ENCODE peak calls at places on chromosomes 7 and 10, in nine cellular contexts. One of them, this sample, is unnamed.

GRCh38 chr10:43386549-43386948 is 15.1 kb downstream of the FXYD4 start:
- DNase-seq in cardiac muscle cell: no peak
- DNase-seq in mammary epithelial cell: no peak
- DNase-seq in fibroblast of lung: no peak
- DNase-seq in tibial nerve: no peak
- DNase-seq in GM10248: no peak
- DNase-seq in fibroblast of mammary gland: no peak
- DNase-seq in sigmoid colon: no peak
- DNase-seq in AG04450: no peak
- DNase-seq in this sample: no peak

GRCh38 chr7:30787476-30787875 is 16.3 kb downstream of the MINDY4 start:
- DNase-seq in cardiac muscle cell: no peak
- DNase-seq in mammary epithelial cell: no peak
- DNase-seq in fibroblast of lung: no peak
- DNase-seq in GM10248: no peak
- DNase-seq in tibial nerve: no peak
- DNase-seq in sigmoid colon: no peak
- DNase-seq in AG04450: no peak
- DNase-seq in fibroblast of mammary gland: no peak
- DNase-seq in this sample: no peak

GRCh38 chr10:53434413-53434812 is 661.8 kb upstream of the MBL2 start:
- DNase-seq in fibroblast of lung: no peak
- DNase-seq in tibial nerve: no peak
- DNase-seq in cardiac muscle cell: peak
- DNase-seq in sigmoid colon: no peak
- DNase-seq in fibroblast of mammary gland: no peak
- DNase-seq in mammary epithelial cell: no peak
- DNase-seq in GM10248: no peak
- DNase-seq in AG04450: no peak
- DNase-seq in this sample: no peak

GRCh38 chr7:55120074-55120473 is 101.3 kb downstream of the EGFR start:
- DNase-seq in sigmoid colon: no peak
- DNase-seq in mammary epithelial cell: no peak
- DNase-seq in fibroblast of mammary gland: no peak
- DNase-seq in GM10248: no peak
- DNase-seq in fibroblast of lung: no peak
- DNase-seq in AG04450: no peak
- DNase-seq in tibial nerve: no peak
- DNase-seq in cardiac muscle cell: no peak
- DNase-seq in this sample: no peak

GRCh38 chr10:8731415-8732110 is 677.1 kb downstream of the GATA3 start:
- DNase-seq in cardiac muscle cell: no peak
- DNase-seq in AG04450: no peak
- DNase-seq in fibroblast of mammary gland: no peak
- DNase-seq in tibial nerve: no peak
- DNase-seq in fibroblast of lung: no peak
- DNase-seq in GM10248: no peak
- DNase-seq in sigmoid colon: no peak
- DNase-seq in mammary epithelial cell: no peak
- DNase-seq in this sample: no peak

GRCh38 chr7:158541330-158542010 is 46.2 kb downstream of the PTPRN2 start:
- DNase-seq in GM10248: peak
- DNase-seq in AG04450: no peak
- DNase-seq in mammary epithelial cell: no peak
- DNase-seq in tibial nerve: no peak
- DNase-seq in cardiac muscle cell: no peak
- DNase-seq in sigmoid colon: no peak
- DNase-seq in fibroblast of lung: no peak
- DNase-seq in fibroblast of mammary gland: no peak
- DNase-seq in this sample: no peak

GRCh38 chr7:32108651-32109050 is 38.4 kb upstream of the PDE1C start:
- DNase-seq in mammary epithelial cell: peak
- DNase-seq in sigmoid colon: no peak
- DNase-seq in cardiac muscle cell: no peak
- DNase-seq in AG04450: no peak
- DNase-seq in tibial nerve: no peak
- DNase-seq in fibroblast of lung: no peak
- DNase-seq in fibroblast of mammary gland: no peak
- DNase-seq in GM10248: no peak
- DNase-seq in this sample: no peak

GRCh38 chr7:65832281-65832680 is 40.6 kb upstream of the VKORC1L1 start:
- DNase-seq in sigmoid colon: no peak
- DNase-seq in cardiac muscle cell: peak
- DNase-seq in mammary epithelial cell: peak
- DNase-seq in tibial nerve: no peak
- DNase-seq in fibroblast of lung: peak
- DNase-seq in GM10248: no peak
- DNase-seq in AG04450: no peak
- DNase-seq in fibroblast of mammary gland: peak
- DNase-seq in this sample: peak

GRCh38 chr7:127550247-127550646 is 35.1 kb downstream of the GCC1 start:
- DNase-seq in fibroblast of mammary gland: no peak
- DNase-seq in tibial nerve: no peak
- DNase-seq in GM10248: no peak
- DNase-seq in sigmoid colon: no peak
- DNase-seq in fibroblast of lung: no peak
- DNase-seq in AG04450: no peak
- DNase-seq in mammary epithelial cell: no peak
- DNase-seq in cardiac muscle cell: no peak
- DNase-seq in this sample: no peak

GRCh38 chr10:125859128-125859817 is 21.8 kb downstream of the DHX32 start:
- DNase-seq in tibial nerve: no peak
- DNase-seq in mammary epithelial cell: no peak
- DNase-seq in sigmoid colon: no peak
- DNase-seq in GM10248: no peak
- DNase-seq in AG04450: no peak
- DNase-seq in fibroblast of mammary gland: no peak
- DNase-seq in cardiac muscle cell: no peak
- DNase-seq in fibroblast of lung: no peak
- DNase-seq in this sample: no peak

GRCh38 chr7:81503321-81503720 is 266.5 kb downstream of the HGF start:
- DNase-seq in cardiac muscle cell: no peak
- DNase-seq in GM10248: no peak
- DNase-seq in AG04450: no peak
- DNase-seq in sigmoid colon: no peak
- DNase-seq in fibroblast of mammary gland: no peak
- DNase-seq in mammary epithelial cell: no peak
- DNase-seq in fibroblast of lung: no peak
- DNase-seq in tibial nerve: no peak
- DNase-seq in this sample: no peak

GRCh38 chr10:35523670-35524225 is 81.4 kb upstream of the GJD4 start:
- DNase-seq in GM10248: peak
- DNase-seq in fibroblast of lung: no peak
- DNase-seq in AG04450: no peak
- DNase-seq in mammary epithelial cell: no peak
- DNase-seq in fibroblast of mammary gland: no peak
- DNase-seq in tibial nerve: no peak
- DNase-seq in cardiac muscle cell: no peak
- DNase-seq in sigmoid colon: no peak
- DNase-seq in this sample: no peak

GRCh38 chr10:106355450-106355849 is 809.1 kb downstream of the SORCS1 start:
- DNase-seq in tibial nerve: no peak
- DNase-seq in mammary epithelial cell: no peak
- DNase-seq in AG04450: no peak
- DNase-seq in cardiac muscle cell: no peak
- DNase-seq in fibroblast of mammary gland: peak
- DNase-seq in GM10248: no peak
- DNase-seq in sigmoid colon: no peak
- DNase-seq in fibroblast of lung: no peak
- DNase-seq in this sample: no peak

GRCh38 chr7:92808635-92809034 is 27.7 kb downstream of the CDK6 start:
- DNase-seq in sigmoid colon: no peak
- DNase-seq in tibial nerve: no peak
- DNase-seq in cardiac muscle cell: no peak
- DNase-seq in fibroblast of lung: peak
- DNase-seq in fibroblast of mammary gland: no peak
- DNase-seq in GM10248: no peak
- DNase-seq in AG04450: no peak
- DNase-seq in mammary epithelial cell: no peak
- DNase-seq in this sample: no peak

GRCh38 chr10:49837096-49837495 is 75.0 kb upstream of the OGDHL start:
- DNase-seq in fibroblast of mammary gland: peak
- DNase-seq in tibial nerve: no peak
- DNase-seq in cardiac muscle cell: no peak
- DNase-seq in fibroblast of lung: peak
- DNase-seq in GM10248: no peak
- DNase-seq in AG04450: no peak
- DNase-seq in mammary epithelial cell: no peak
- DNase-seq in sigmoid colon: no peak
- DNase-seq in this sample: no peak

GRCh38 chr7:5997210-5997808 is 11.5 kb downstream of the PMS2 start:
- DNase-seq in AG04450: peak
- DNase-seq in cardiac muscle cell: peak
- DNase-seq in sigmoid colon: no peak
- DNase-seq in mammary epithelial cell: peak
- DNase-seq in fibroblast of mammary gland: peak
- DNase-seq in fibroblast of lung: peak
- DNase-seq in tibial nerve: no peak
- DNase-seq in GM10248: peak
- DNase-seq in this sample: no peak

GRCh38 chr7:44549457-44549856 is 8.3 kb upstream of the NPC1L1 start:
- DNase-seq in AG04450: no peak
- DNase-seq in GM10248: no peak
- DNase-seq in tibial nerve: no peak
- DNase-seq in fibroblast of mammary gland: no peak
- DNase-seq in fibroblast of lung: no peak
- DNase-seq in cardiac muscle cell: no peak
- DNase-seq in mammary epithelial cell: no peak
- DNase-seq in sigmoid colon: no peak
- DNase-seq in this sample: no peak

GRCh38 chr10:130194194-130194990 is 58.2 kb downstream of the GLRX3 start:
- DNase-seq in cardiac muscle cell: no peak
- DNase-seq in GM10248: no peak
- DNase-seq in sigmoid colon: no peak
- DNase-seq in AG04450: no peak
- DNase-seq in fibroblast of mammary gland: no peak
- DNase-seq in mammary epithelial cell: no peak
- DNase-seq in tibial nerve: no peak
- DNase-seq in fibroblast of lung: no peak
- DNase-seq in this sample: no peak

GRCh38 chr7:154789404-154789803 is 213.5 kb downstream of the PAXIP1 start:
- DNase-seq in fibroblast of mammary gland: no peak
- DNase-seq in fibroblast of lung: no peak
- DNase-seq in sigmoid colon: no peak
- DNase-seq in AG04450: no peak
- DNase-seq in cardiac muscle cell: peak
- DNase-seq in GM10248: no peak
- DNase-seq in tibial nerve: no peak
- DNase-seq in mammary epithelial cell: no peak
- DNase-seq in this sample: no peak
- TF ChIP-seq CTCF in fibroblast of mammary gland: no peak
- TF ChIP-seq CTCF in fibroblast of lung: no peak
- TF ChIP-seq CTCF in sigmoid colon: no peak
- TF ChIP-seq CTCF in AG04450: no peak
- TF ChIP-seq CTCF in cardiac muscle cell: no peak
- TF ChIP-seq CTCF in GM10248: no peak
- TF ChIP-seq CTCF in tibial nerve: no peak
- TF ChIP-seq CTCF in mammary epithelial cell: no peak
- TF ChIP-seq CTCF in this sample: peak

GRCh38 chr10:118729641-118730258 is 25.0 kb downstream of the CACUL1 start:
- DNase-seq in sigmoid colon: no peak
- DNase-seq in fibroblast of mammary gland: no peak
- DNase-seq in GM10248: peak
- DNase-seq in mammary epithelial cell: no peak
- DNase-seq in cardiac muscle cell: no peak
- DNase-seq in tibial nerve: no peak
- DNase-seq in AG04450: no peak
- DNase-seq in fibroblast of lung: no peak
- DNase-seq in this sample: no peak

GRCh38 chr10:118730699-118731456 is 23.9 kb downstream of the CACUL1 start:
- DNase-seq in sigmoid colon: no peak
- DNase-seq in AG04450: no peak
- DNase-seq in GM10248: no peak
- DNase-seq in cardiac muscle cell: no peak
- DNase-seq in mammary epithelial cell: peak
- DNase-seq in tibial nerve: no peak
- DNase-seq in fibroblast of mammary gland: no peak
- DNase-seq in fibroblast of lung: no peak
- DNase-seq in this sample: no peak

GRCh38 chr10:118732253-118733194 is 22.2 kb downstream of the CACUL1 start:
- DNase-seq in mammary epithelial cell: no peak
- DNase-seq in tibial nerve: no peak
- DNase-seq in fibroblast of mammary gland: no peak
- DNase-seq in sigmoid colon: no peak
- DNase-seq in GM10248: no peak
- DNase-seq in AG04450: no peak
- DNase-seq in cardiac muscle cell: no peak
- DNase-seq in fibroblast of lung: no peak
- DNase-seq in this sample: no peak

GRCh38 chr10:118725784-118726507 is 28.8 kb downstream of the CACUL1 start:
- DNase-seq in fibroblast of mammary gland: peak
- DNase-seq in fibroblast of lung: peak
- DNase-seq in AG04450: peak
- DNase-seq in GM10248: no peak
- DNase-seq in sigmoid colon: no peak
- DNase-seq in cardiac muscle cell: no peak
- DNase-seq in mammary epithelial cell: no peak
- DNase-seq in tibial nerve: no peak
- DNase-seq in this sample: no peak

GRCh38 chr10:118729200-118729599 is 25.6 kb downstream of the CACUL1 start:
- DNase-seq in sigmoid colon: no peak
- DNase-seq in fibroblast of lung: no peak
- DNase-seq in GM10248: no peak
- DNase-seq in tibial nerve: no peak
- DNase-seq in fibroblast of mammary gland: no peak
- DNase-seq in mammary epithelial cell: no peak
- DNase-seq in cardiac muscle cell: no peak
- DNase-seq in AG04450: no peak
- DNase-seq in this sample: no peak
- TF ChIP-seq CTCF in sigmoid colon: no peak
- TF ChIP-seq CTCF in fibroblast of lung: no peak
- TF ChIP-seq CTCF in GM10248: no peak
- TF ChIP-seq CTCF in tibial nerve: no peak
- TF ChIP-seq CTCF in fibroblast of mammary gland: no peak
- TF ChIP-seq CTCF in mammary epithelial cell: no peak
- TF ChIP-seq CTCF in cardiac muscle cell: no peak
- TF ChIP-seq CTCF in AG04450: no peak
- TF ChIP-seq CTCF in this sample: no peak

DNA sequence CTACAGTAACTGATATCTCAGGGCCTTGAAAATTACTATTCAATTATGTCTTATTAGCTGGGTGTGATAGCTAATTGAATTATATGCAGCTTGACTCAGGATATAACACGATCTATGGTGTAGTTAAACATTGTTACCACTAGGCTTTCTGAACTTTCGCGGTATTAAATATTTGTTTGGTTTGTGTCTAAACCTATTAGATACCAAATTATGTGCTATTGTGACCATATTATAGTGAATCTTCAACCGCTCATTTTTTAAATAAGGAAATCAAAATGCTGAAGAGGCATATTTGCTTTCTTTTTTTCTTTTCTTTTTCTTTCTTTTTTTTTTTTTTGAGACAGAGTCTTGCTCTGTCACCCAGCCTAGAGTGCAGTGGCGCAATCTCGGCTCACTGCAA is 99.3 kb upstream of the RSU1 start:
- DNase-seq in fibroblast of mammary gland: no peak
- DNase-seq in AG04450: no peak
- DNase-seq in mammary epithelial cell: no peak
- DNase-seq in tibial nerve: no peak
- DNase-seq in sigmoid colon: no peak
- DNase-seq in cardiac muscle cell: no peak
- DNase-seq in fibroblast of lung: no peak
- DNase-seq in GM10248: no peak
- DNase-seq in this sample: no peak
- TF ChIP-seq CTCF in fibroblast of mammary gland: no peak
- TF ChIP-seq CTCF in AG04450: no peak
- TF ChIP-seq CTCF in mammary epithelial cell: no peak
- TF ChIP-seq CTCF in tibial nerve: no peak
- TF ChIP-seq CTCF in sigmoid colon: no peak
- TF ChIP-seq CTCF in cardiac muscle cell: no peak
- TF ChIP-seq CTCF in fibroblast of lung: peak
- TF ChIP-seq CTCF in GM10248: no peak
- TF ChIP-seq CTCF in this sample: no peak

GRCh38 chr10:119246862-119247549 is 39.6 kb downstream of the GRK5 start:
- DNase-seq in GM10248: no peak
- DNase-seq in AG04450: peak
- DNase-seq in cardiac muscle cell: no peak
- DNase-seq in fibroblast of lung: peak
- DNase-seq in mammary epithelial cell: no peak
- DNase-seq in tibial nerve: peak
- DNase-seq in sigmoid colon: no peak
- DNase-seq in fibroblast of mammary gland: peak
- DNase-seq in this sample: no peak
- TF ChIP-seq CTCF in GM10248: no peak
- TF ChIP-seq CTCF in AG04450: no peak
- TF ChIP-seq CTCF in cardiac muscle cell: no peak
- TF ChIP-seq CTCF in fibroblast of lung: no peak
- TF ChIP-seq CTCF in mammary epithelial cell: no peak
- TF ChIP-seq CTCF in tibial nerve: no peak
- TF ChIP-seq CTCF in sigmoid colon: no peak
- TF ChIP-seq CTCF in fibroblast of mammary gland: no peak
- TF ChIP-seq CTCF in this sample: no peak